ENCODE peak calls at places on chromosomes 2 and 18, in four cellular contexts. V, L, P and Y are unnamed samples. For H3K9me3, the result is how much of the 10 kb centered on the place peaks cover.

GRCh38 chr2:121707920-121708361 is 28.7 kb downstream of the NIFK start:
- DNase-seq in L (no peak), P (no peak), V (no peak), Y (no peak)

GRCh38 chr2:159285929-159286708 is at the start of gene WDSUB1:
- DNase-seq in L (peak), P (peak), V (no peak), Y (no peak)

GRCh38 chr18:9808530-9809241 is 77.1 kb upstream of the TXNDC2 start:
- DNase-seq in P (no peak), V (no peak), L (no peak), Y (no peak)

GRCh38 chr2:101801496-101801895 is 104.0 kb downstream of the MAP4K4 start:
- DNase-seq in L (no peak), P (no peak), V (no peak), Y (no peak)

GRCh38 chr2:218319813-218320360 is 27.6 kb upstream of the TMBIM1 start:
- DNase-seq in V (no peak), P (no peak), L (no peak), Y (no peak)

GRCh38 chr2:63058149-63058741 is 7.6 kb downstream of the OTX1 start:
- DNase-seq in V (no peak), P (no peak), L (peak), Y (no peak)

GRCh38 chr2:212294816-212295215 is 243.8 kb downstream of the ERBB4 start:
- DNase-seq in L (peak), P (no peak), V (no peak), Y (no peak)

GRCh38 chr2:121184248-121184862 is 100.6 kb downstream of the TFCP2L1 start:
- DNase-seq in L (no peak), P (no peak), V (no peak), Y (no peak)

GRCh38 chr2:118056165-118056534 is 32.1 kb upstream of the INSIG2 start:
- DNase-seq in P (no peak), V (no peak), L (no peak), Y (no peak)

GRCh38 chr2:139055165-139055564 is 275.0 kb upstream of the NXPH2 start:
- DNase-seq in V (no peak), P (no peak), L (no peak), Y (no peak)

GRCh38 chr18:80026363-80026762 is 7.9 kb upstream of the RBFA start:
- DNase-seq in P (no peak), L (no peak), V (no peak), Y (no peak)
- H3K9me3 ChIP-seq in P (half or more), L (under half), V (under half), Y (under half)

GRCh38 chr2:220539481-220539880 is 912.1 kb downstream of the SLC4A3 start:
- DNase-seq in L (no peak), V (no peak), P (no peak), Y (no peak)

GRCh38 chr2:220544049-220544448 is 916.6 kb downstream of the SLC4A3 start:
- DNase-seq in V (no peak), L (no peak), P (no peak), Y (no peak)
- H3K9me3 ChIP-seq in V (under half), L (under half), P (under half), Y (under half)

DNA sequence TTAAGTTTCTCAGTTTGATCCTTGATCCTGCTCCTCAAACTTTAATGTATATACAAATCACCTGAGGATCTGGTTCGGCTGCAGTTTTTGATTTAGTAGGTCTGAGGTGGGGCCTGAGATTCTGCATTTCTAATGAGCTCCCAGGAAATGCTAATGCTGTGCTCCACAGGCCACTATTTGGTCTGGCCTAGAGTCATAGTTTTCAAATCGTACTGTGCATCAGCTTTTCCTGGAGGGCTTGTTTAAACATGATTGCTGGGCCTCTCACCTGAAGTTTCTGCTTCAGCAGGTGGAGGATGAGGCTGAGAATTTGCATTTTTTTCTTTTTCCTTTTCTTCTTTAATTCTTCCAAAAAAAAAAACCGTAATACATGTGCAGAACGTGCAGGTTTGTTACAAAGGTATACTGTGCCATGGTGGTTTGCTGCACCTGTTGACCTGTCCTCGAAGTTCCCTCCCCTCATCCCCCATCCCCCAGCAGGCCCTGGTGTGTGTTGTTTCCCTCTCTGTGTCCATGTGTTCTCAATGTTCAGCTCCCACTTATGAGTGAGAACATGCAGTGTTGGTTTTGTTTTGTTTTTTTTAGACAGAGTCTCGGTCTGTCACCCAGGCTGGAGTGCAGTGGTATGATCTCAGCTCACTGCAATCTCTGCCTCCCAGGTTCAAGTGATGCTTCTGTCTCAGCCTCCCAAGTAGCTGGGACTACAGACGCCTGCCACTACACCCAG is 42.2 kb upstream of the CD28 start:
- DNase-seq in P (no peak), L (no peak), V (no peak), Y (no peak)
- H3K9me3 ChIP-seq in P (under half), L (under half), V (under half), Y (under half)

GRCh38 chr2:210429403-210430137 is 47.0 kb downstream of the LANCL1 start:
- DNase-seq in P (no peak), V (no peak), L (no peak), Y (no peak)
- H3K9me3 ChIP-seq in P (under half), V (under half), L (under half), Y (under half)